ENCODE peak calls at places on chromosomes 5 and 9, in nine cellular contexts. J is brain microvascular endothelial cell; F is CD4-positive, alpha-beta T cell; S is gastrocnemius medialis; Z is foreskin keratinocyte; U is PC-3; K is heart left ventricle; E is transverse colon; A is ovary. R is an unnamed sample.

GRCh38 chr9:132752877-132753592 is 82.8 kb downstream of the GTF3C4 start:
- DNase-seq in J (no peak), F (no peak), S (no peak), Z (no peak), U (no peak), K (no peak), E (no peak), A (no peak), R (no peak)

GRCh38 chr5:18314192-18314778 is 680.0 kb downstream of the TAF11L14 start:
- DNase-seq in J (no peak), F (no peak), S (no peak), Z (no peak), U (peak), K (no peak), E (no peak), A (no peak), R (no peak)

GRCh38 chr5:95863383-95863757 is 40.8 kb upstream of the GLRX start:
- DNase-seq in J (no peak), F (no peak), S (peak), Z (no peak), U (no peak), K (no peak), E (no peak), A (peak), R (no peak)

GRCh38 chr5:96843140-96843539 is 33.2 kb upstream of the ERAP2 start:
- DNase-seq in J (no peak), F (no peak), S (no peak), Z (no peak), U (no peak), K (no peak), E (no peak), A (no peak), R (no peak)

GRCh38 chr5:105754056-105754455 is 1916.7 kb downstream of the EFNA5 start:
- DNase-seq in J (no peak), F (no peak), S (no peak), Z (no peak), U (no peak), K (no peak), E (no peak), A (no peak), R (no peak)

GRCh38 chr5:19240150-19240549 is 747.9 kb downstream of the CDH18 start:
- DNase-seq in J (no peak), F (no peak), S (no peak), Z (peak), U (peak), K (no peak), E (no peak), A (no peak), R (no peak)

GRCh38 chr5:126108505-126108904 is 314.7 kb upstream of the GRAMD2B start:
- DNase-seq in J (no peak), F (no peak), S (no peak), Z (no peak), U (no peak), K (no peak), E (no peak), A (no peak), R (no peak)

GRCh38 chr9:34654317-34655083 is 2.5 kb downstream of the IL11RA start:
- DNase-seq in J (no peak), F (no peak), S (no peak), Z (no peak), U (no peak), K (peak), E (peak), A (peak), R (peak)

GRCh38 chr5:100855295-100855694 is 47.8 kb downstream of the ST8SIA4 start:
- DNase-seq in J (no peak), F (no peak), S (no peak), Z (no peak), U (no peak), K (no peak), E (no peak), A (no peak), R (no peak)

GRCh38 chr9:91814681-91815212 is 135.3 kb downstream of the ROR2 start:
- DNase-seq in J (no peak), F (no peak), S (no peak), Z (no peak), U (peak), K (no peak), E (no peak), A (no peak), R (peak)

GRCh38 chr9:132877818-132878694 is at the start of gene AK8:
- DNase-seq in J (peak), F (peak), S (peak), Z (no peak), U (peak), K (peak), E (peak), A (peak), R (peak)

GRCh38 chr5:147509710-147510651 is at the start of gene DPYSL3:
- DNase-seq in J (peak), F (no peak), S (peak), Z (peak), U (peak), K (peak), E (peak), A (peak), R (peak)

GRCh38 chr5:9538504-9538903 is 7.4 kb downstream of the SEMA5A start:
- DNase-seq in J (no peak), F (no peak), S (no peak), Z (no peak), U (no peak), K (no peak), E (no peak), A (no peak), R (no peak)

GRCh38 chr5:66904189-66904588 is 292.4 kb downstream of the CD180 start:
- DNase-seq in J (no peak), F (no peak), S (no peak), Z (no peak), U (no peak), K (no peak), E (no peak), A (no peak), R (no peak)

GRCh38 chr9:33331411-33331891 is 41.1 kb downstream of the NFX1 start:
- DNase-seq in J (no peak), F (no peak), S (no peak), Z (no peak), U (no peak), K (no peak), E (no peak), A (no peak), R (no peak)

GRCh38 chr5:36417221-36417620 is 115.5 kb upstream of the RANBP3L start:
- DNase-seq in J (no peak), F (no peak), S (no peak), Z (peak), U (peak), K (no peak), E (no peak), A (no peak), R (no peak)

GRCh38 chr5:83718195-83718825 is 2.3 kb downstream of the HAPLN1 start:
- DNase-seq in J (peak), F (no peak), S (no peak), Z (no peak), U (peak), K (peak), E (peak), A (no peak), R (no peak)

GRCh38 chr9:68552700-68553099 is 12.0 kb upstream of the TMEM252 start:
- DNase-seq in J (peak), F (no peak), S (no peak), Z (peak), U (peak), K (no peak), E (no peak), A (no peak), R (no peak)

GRCh38 chr5:173880306-173880985 is 7.7 kb upstream of the CPEB4 start:
- DNase-seq in J (peak), F (no peak), S (no peak), Z (no peak), U (peak), K (no peak), E (no peak), A (no peak), R (no peak)

GRCh38 chr9:128141604-128142003 is 7.6 kb upstream of the LCN2 start:
- DNase-seq in J (no peak), F (no peak), S (no peak), Z (no peak), U (no peak), K (no peak), E (no peak), A (no peak), R (peak)

GRCh38 chr5:173765030-173765644 is 123.0 kb upstream of the CPEB4 start:
- DNase-seq in J (no peak), F (no peak), S (no peak), Z (no peak), U (no peak), K (no peak), E (no peak), A (no peak), R (no peak)

GRCh38 chr9:3827175-3827574 is 301.4 kb upstream of the RFX3 start:
- DNase-seq in J (no peak), F (no peak), S (no peak), Z (peak), U (peak), K (no peak), E (peak), A (no peak), R (no peak)

GRCh38 chr5:1471240-1471853 is 26.1 kb upstream of the SLC6A3 start:
- DNase-seq in J (no peak), F (no peak), S (no peak), Z (no peak), U (no peak), K (no peak), E (no peak), A (no peak), R (no peak)

GRCh38 chr5:172266071-172266675 is 17.4 kb downstream of the UBTD2 start:
- DNase-seq in J (no peak), F (no peak), S (no peak), Z (no peak), U (no peak), K (no peak), E (no peak), A (no peak), R (no peak)

GRCh38 chr5:148554621-148555020 is 99.7 kb downstream of the HTR4 start:
- DNase-seq in J (no peak), F (no peak), S (no peak), Z (no peak), U (no peak), K (no peak), E (no peak), A (no peak), R (no peak)

GRCh38 chr5:173498286-173498685 is 118.2 kb downstream of the BOD1 start:
- DNase-seq in J (peak), F (no peak), S (peak), Z (no peak), U (no peak), K (peak), E (no peak), A (no peak), R (peak)

GRCh38 chr5:75734913-75735789 is 17.9 kb upstream of the POC5 start:
- DNase-seq in J (peak), F (no peak), S (no peak), Z (no peak), U (peak), K (no peak), E (peak), A (no peak), R (no peak)

GRCh38 chr5:120749737-120750136 is 285.6 kb downstream of the PRR16 start:
- DNase-seq in J (no peak), F (no peak), S (no peak), Z (no peak), U (peak), K (no peak), E (no peak), A (no peak), R (no peak)

GRCh38 chr5:73729329-73729728 is 103.3 kb downstream of the ARHGEF28 start:
- DNase-seq in J (no peak), F (no peak), S (no peak), Z (no peak), U (peak), K (no peak), E (no peak), A (no peak), R (no peak)

GRCh38 chr5:73726606-73727231 is 100.7 kb downstream of the ARHGEF28 start:
- DNase-seq in J (no peak), F (no peak), S (no peak), Z (no peak), U (no peak), K (no peak), E (no peak), A (no peak), R (no peak)

GRCh38 chr5:73726071-73726470 is 100.1 kb downstream of the ARHGEF28 start:
- DNase-seq in J (no peak), F (no peak), S (no peak), Z (no peak), U (no peak), K (no peak), E (no peak), A (no peak), R (no peak)

GRCh38 chr5:73728493-73729273 is 102.7 kb downstream of the ARHGEF28 start:
- DNase-seq in J (no peak), F (no peak), S (no peak), Z (no peak), U (no peak), K (no peak), E (no peak), A (peak), R (no peak)

GRCh38 chr5:73727470-73727869 is 101.5 kb downstream of the ARHGEF28 start:
- DNase-seq in J (no peak), F (no peak), S (no peak), Z (no peak), U (no peak), K (no peak), E (no peak), A (no peak), R (no peak)
- H3K27ac ChIP-seq in J (no peak), F (no peak), S (no peak), Z (no peak), U (no peak), K (no peak), E (no peak), A (no peak), R (no peak)

GRCh38 chr5:76809141-76809540 is 9.7 kb upstream of the F2RL1 start:
- DNase-seq in J (no peak), F (no peak), S (no peak), Z (peak), U (no peak), K (no peak), E (no peak), A (no peak), R (no peak)

GRCh38 chr5:76810236-76810635 is 8.6 kb upstream of the F2RL1 start:
- DNase-seq in J (no peak), F (no peak), S (no peak), Z (no peak), U (no peak), K (no peak), E (no peak), A (no peak), R (no peak)

GRCh38 chr5:76811214-76811613 is 7.6 kb upstream of the F2RL1 start:
- DNase-seq in J (peak), F (no peak), S (no peak), Z (peak), U (peak), K (no peak), E (no peak), A (no peak), R (no peak)

GRCh38 chr5:76816110-76816831 is 2.6 kb upstream of the F2RL1 start:
- DNase-seq in J (no peak), F (no peak), S (no peak), Z (no peak), U (no peak), K (no peak), E (no peak), A (no peak), R (no peak)

GRCh38 chr5:76813982-76814562 is 4.8 kb upstream of the F2RL1 start:
- DNase-seq in J (peak), F (no peak), S (no peak), Z (peak), U (peak), K (no peak), E (no peak), A (no peak), R (no peak)
- H3K27ac ChIP-seq in J (peak), F (no peak), S (no peak), Z (peak), U (peak), K (no peak), E (no peak), A (no peak), R (no peak)

DNA sequence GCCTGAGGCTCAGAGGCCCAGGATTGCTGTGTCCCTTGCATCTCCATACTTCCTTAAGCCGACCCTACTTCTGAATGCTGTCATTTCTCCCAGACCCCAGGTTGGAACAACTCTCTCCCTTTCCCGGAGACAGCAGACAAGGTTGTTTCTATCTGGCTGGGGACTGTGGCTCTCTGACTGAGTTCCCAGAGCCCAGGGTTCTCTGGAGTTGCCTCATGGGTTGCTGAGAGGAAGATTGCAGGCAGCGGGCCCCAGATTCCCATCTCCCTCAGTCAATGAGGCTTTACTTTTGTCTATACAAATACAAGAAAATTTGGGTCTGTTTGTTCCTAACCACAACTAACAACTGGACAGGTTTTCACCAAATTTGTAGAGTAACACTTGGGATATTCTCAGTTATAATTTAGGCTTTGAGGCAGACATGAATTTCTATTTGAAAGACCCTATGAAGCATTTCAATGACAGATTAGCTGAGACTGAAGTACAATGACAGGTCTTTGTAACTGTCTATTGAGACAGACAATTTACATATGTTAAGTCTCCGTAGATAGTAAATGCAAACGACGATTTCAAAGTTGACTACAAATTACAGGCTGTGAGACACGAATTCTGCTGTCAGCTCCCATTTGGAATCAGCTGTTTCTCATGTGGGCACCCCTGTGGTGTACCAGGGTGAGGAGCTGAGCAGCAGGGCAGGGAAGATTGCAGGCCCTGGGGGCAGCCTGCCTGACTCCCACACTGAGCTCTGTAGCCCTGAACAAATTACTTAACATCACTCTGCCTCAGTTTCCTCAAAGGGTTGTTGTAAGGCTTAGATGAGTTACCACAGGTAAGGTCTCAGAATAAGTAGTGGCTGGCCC is 107.5 kb downstream of the ATP10B start:
- DNase-seq in J (no peak), F (no peak), S (no peak), Z (no peak), U (no peak), K (no peak), E (no peak), A (no peak), R (no peak)
- H3K27ac ChIP-seq in J (no peak), F (no peak), S (no peak), Z (no peak), U (no peak), K (no peak), E (no peak), A (no peak), R (no peak)

GRCh38 chr9:130201974-130202373 is 29.8 kb downstream of the NCS1 start:
- DNase-seq in J (no peak), F (no peak), S (no peak), Z (no peak), U (no peak), K (no peak), E (no peak), A (no peak), R (no peak)

GRCh38 chr9:130204981-130205380 is 32.8 kb downstream of the NCS1 start:
- DNase-seq in J (no peak), F (no peak), S (no peak), Z (no peak), U (no peak), K (no peak), E (no peak), A (no peak), R (no peak)

GRCh38 chr9:130206579-130206978 is 34.4 kb downstream of the NCS1 start:
- DNase-seq in J (no peak), F (no peak), S (no peak), Z (no peak), U (no peak), K (no peak), E (no peak), A (no peak), R (no peak)

GRCh38 chr9:130205912-130206311 is 33.7 kb downstream of the NCS1 start:
- DNase-seq in J (no peak), F (no peak), S (no peak), Z (no peak), U (no peak), K (no peak), E (no peak), A (no peak), R (no peak)

DNA sequence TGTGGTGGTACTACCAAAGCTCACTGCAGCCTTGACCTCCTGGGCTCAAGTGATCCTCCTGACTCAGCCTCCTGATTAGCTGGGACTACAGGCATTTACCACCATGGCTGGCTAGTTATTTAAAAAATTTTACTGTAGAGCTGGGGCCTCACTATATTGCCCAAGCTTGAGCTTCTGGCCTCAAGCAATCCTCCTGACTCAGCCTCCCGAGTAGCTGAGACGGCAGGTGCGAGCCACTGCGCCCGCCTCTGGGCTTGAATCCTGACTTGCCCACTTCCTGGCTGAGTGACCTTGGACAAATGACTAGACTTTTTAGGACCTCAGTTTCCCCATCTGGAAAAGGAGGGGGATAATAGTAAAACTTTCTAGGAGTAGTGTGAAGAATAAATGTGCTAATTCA is 32.1 kb downstream of the NCS1 start:
- DNase-seq in J (no peak), F (no peak), S (no peak), Z (no peak), U (no peak), K (no peak), E (no peak), A (no peak), R (no peak)
- H3K27ac ChIP-seq in J (no peak), F (no peak), S (no peak), Z (no peak), U (no peak), K (no peak), E (no peak), A (no peak), R (no peak)

GRCh38 chr9:72936679-72937078 is 16.2 kb downstream of the ALDH1A1 start:
- DNase-seq in J (no peak), F (no peak), S (no peak), Z (no peak), U (no peak), K (no peak), E (no peak), A (no peak), R (no peak)
- H3K27ac ChIP-seq in J (no peak), F (no peak), S (no peak), Z (no peak), U (no peak), K (no peak), E (no peak), A (no peak), R (no peak)

GRCh38 chr9:100428871-100429654 is 2.1 kb downstream of the MSANTD3 start:
- DNase-seq in J (peak), F (no peak), S (no peak), Z (peak), U (peak), K (peak), E (no peak), A (peak), R (no peak)

GRCh38 chr9:100427366-100428263 is 672 bp downstream of the MSANTD3 start:
- DNase-seq in J (peak), F (no peak), S (peak), Z (peak), U (peak), K (peak), E (peak), A (peak), R (peak)

GRCh38 chr9:100426532-100427365 is at the start of gene MSANTD3:
- DNase-seq in J (peak), F (peak), S (peak), Z (peak), U (peak), K (peak), E (peak), A (peak), R (peak)

GRCh38 chr9:100426194-100426531 is 780 bp upstream of the MSANTD3 start:
- DNase-seq in J (peak), F (no peak), S (no peak), Z (peak), U (no peak), K (no peak), E (no peak), A (no peak), R (no peak)

DNA sequence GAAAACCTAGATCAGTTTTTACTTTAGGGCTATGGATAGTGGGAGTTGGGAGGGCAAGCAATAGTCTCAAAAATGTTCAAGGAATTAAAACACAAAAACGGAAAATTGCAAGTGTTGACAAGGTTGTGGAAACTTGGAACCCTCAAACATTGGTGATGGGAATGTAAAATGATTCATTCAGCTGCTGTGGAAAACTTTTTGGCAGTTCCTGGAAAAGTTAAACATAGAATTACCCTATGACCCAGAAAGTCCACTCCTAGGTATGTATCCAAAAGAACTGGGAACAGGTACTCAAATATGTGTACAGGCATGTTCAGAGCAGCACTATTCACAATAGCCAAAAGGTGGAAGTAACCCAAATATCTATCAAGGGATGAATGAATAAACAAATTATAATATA is 1.2 kb upstream of the MSANTD3 start:
- DNase-seq in J (no peak), F (no peak), S (no peak), Z (peak), U (peak), K (no peak), E (no peak), A (no peak), R (no peak)
- H3K27ac ChIP-seq in J (peak), F (no peak), S (peak), Z (peak), U (peak), K (peak), E (peak), A (no peak), R (peak)